ENCODE peak calls at places on chromosomes 7 and 10, in four cellular contexts. F, P, O and G are unnamed samples.

GRCh38 chr10:14879055-14879800 is 562 bp downstream of the SUV39H2 start:
- DNase-seq in F (peak; percentile 23), P (peak; percentile 6), O (no peak), G (no peak)

GRCh38 chr7:93945756-93946540 is 24.4 kb downstream of the GNG11 start:
- DNase-seq in F (no peak), P (no peak), O (no peak), G (no peak)

GRCh38 chr10:78533093-78533492 is 499.4 kb downstream of the RPS24 start:
- DNase-seq in F (no peak), P (no peak), O (no peak), G (no peak)

GRCh38 chr7:40586197-40586596 is 451.4 kb downstream of the SUGCT start:
- DNase-seq in F (no peak), P (no peak), O (peak; percentile 83), G (peak; percentile 59)

GRCh38 chr7:117937726-117938483 is 64.7 kb upstream of the CTTNBP2 start:
- DNase-seq in F (no peak), P (no peak), O (no peak), G (no peak)

GRCh38 chr7:40437498-40437897 is 302.7 kb downstream of the SUGCT start:
- DNase-seq in F (no peak), P (no peak), O (peak; percentile 95), G (peak; percentile 90)

GRCh38 chr10:120971671-120972070 is 120.5 kb downstream of the WDR11 start:
- DNase-seq in F (no peak), P (no peak), O (no peak), G (no peak)

GRCh38 chr7:143367972-143368371 is 5.5 kb upstream of the FAM131B start:
- DNase-seq in F (no peak), P (no peak), O (no peak), G (peak; percentile 41)

GRCh38 chr10:13614530-13615332 is 28.0 kb downstream of the PRPF18 start:
- DNase-seq in F (no peak), P (no peak), O (peak; percentile 78), G (peak; percentile 94)

GRCh38 chr10:45373003-45373782 is 823 bp upstream of the ALOX5 start:
- DNase-seq in F (no peak), P (no peak), O (no peak), G (no peak)

GRCh38 chr7:98286701-98287485 is 5.4 kb downstream of the BRI3 start:
- DNase-seq in F (no peak), P (peak; percentile 77), O (no peak), G (no peak)

GRCh38 chr10:340646-341045 is 205.4 kb downstream of the ZMYND11 start:
- DNase-seq in F (no peak), P (no peak), O (no peak), G (no peak)

GRCh38 chr7:112869111-112869774 is 79.0 kb upstream of the TMEM168 start:
- DNase-seq in F (peak; percentile 46), P (no peak), O (peak; percentile 28), G (peak; percentile 10)

GRCh38 chr10:47076949-47077348 is 165.7 kb downstream of the PTPN20 start:
- DNase-seq in F (no peak), P (no peak), O (peak; percentile 45), G (peak; percentile 23)

GRCh38 chr10:49615213-49615612 is 1.4 kb downstream of the CHAT start:
- DNase-seq in F (no peak), P (no peak), O (no peak), G (no peak)

GRCh38 chr10:55446603-55447002 is 645.6 kb upstream of the PCDH15 start:
- DNase-seq in F (no peak), P (no peak), O (no peak), G (no peak)

GRCh38 chr10:17077905-17078289 is 51.7 kb downstream of the CUBN start:
- DNase-seq in F (no peak), P (no peak), O (no peak), G (no peak)

GRCh38 chr7:13641699-13642098 is 347.8 kb downstream of the ETV1 start:
- DNase-seq in F (no peak), P (no peak), O (peak; percentile 33), G (no peak)

GRCh38 chr7:85074016-85074415 is 112.8 kb downstream of the SEMA3D start:
- DNase-seq in F (no peak), P (no peak), O (peak; percentile 10), G (no peak)

GRCh38 chr10:21625623-21626229 is 91.7 kb downstream of the MLLT10 start:
- DNase-seq in F (no peak), P (no peak), O (no peak), G (no peak)

GRCh38 chr10:75399461-75400162 is 2.0 kb downstream of the ZNF503 start:
- DNase-seq in F (peak; percentile 29), P (no peak), O (peak; percentile 69), G (peak; percentile 74)

GRCh38 chr10:124701881-124702656 is 42.1 kb downstream of the FAM53B start:
- DNase-seq in F (peak; percentile 48), P (no peak), O (peak; percentile 66), G (no peak)

GRCh38 chr7:98205162-98205845 is 5.9 kb upstream of the BHLHA15 start:
- DNase-seq in F (no peak), P (no peak), O (no peak), G (no peak)

GRCh38 chr7:29405891-29406290 is 157.7 kb upstream of the PRR15 start:
- DNase-seq in F (no peak), P (no peak), O (no peak), G (no peak)

GRCh38 chr7:11427686-11428273 is 404.2 kb downstream of the THSD7A start:
- DNase-seq in F (peak; percentile 13), P (peak; percentile 45), O (peak; percentile 56), G (peak; percentile 23)

GRCh38 chr7:137001041-137001440 is 132.6 kb downstream of the CHRM2 start:
- DNase-seq in F (no peak), P (no peak), O (peak; percentile 55), G (no peak)

GRCh38 chr10:90751107-90751997 is 106.5 kb downstream of the HTR7 start:
- DNase-seq in F (peak; percentile 15), P (no peak), O (peak; percentile 42), G (peak; percentile 10)

GRCh38 chr10:114412907-114413386 is 8.6 kb upstream of the AFAP1L2 start:
- DNase-seq in F (no peak), P (no peak), O (peak; percentile 10), G (no peak)

GRCh38 chr10:122441961-122442360 is 12.5 kb upstream of the ARMS2 start:
- DNase-seq in F (no peak), P (no peak), O (peak; percentile 77), G (peak; percentile 58)

GRCh38 chr7:141348728-141349127 is 202.5 kb upstream of the AGK start:
- DNase-seq in F (no peak), P (no peak), O (no peak), G (no peak)

GRCh38 chr7:22876986-22877729 is 54.5 kb upstream of the TOMM7 start:
- DNase-seq in F (no peak), P (no peak), O (no peak), G (no peak)

GRCh38 chr7:77738871-77739270 is 42.6 kb downstream of the RSBN1L start:
- DNase-seq in F (no peak), P (no peak), O (peak; percentile 55), G (peak; percentile 94)

GRCh38 chr7:73833251-73833919 is 2.6 kb downstream of the CLDN4 start:
- DNase-seq in F (no peak), P (no peak), O (no peak), G (no peak)

GRCh38 chr7:139771001-139771956 is 6.5 kb downstream of the HIPK2 start:
- DNase-seq in F (peak; percentile 47), P (no peak), O (peak; percentile 94), G (peak; percentile 88)